ENCODE peak calls at places on chromosome 17, in five cellular contexts. One of them, this sample, is unnamed.

GRCh38 chr17:18235743-18236256 is 10.4 kb downstream of the LLGL1 start:
- DNase-seq in HTR-8/SVneo: peak
- DNase-seq in T-helper 1 cell: no peak
- DNase-seq in activated T-cell treated with anti-CD3 and anti-CD28 coated beads for 1 hour: no peak
- DNase-seq in body of pancreas: no peak
- DNase-seq in this sample: no peak

GRCh38 chr17:42675348-42675983 is 1.3 kb downstream of the PLEKHH3 start:
- DNase-seq in HTR-8/SVneo: no peak
- DNase-seq in T-helper 1 cell: no peak
- DNase-seq in activated T-cell treated with anti-CD3 and anti-CD28 coated beads for 1 hour: no peak
- DNase-seq in body of pancreas: peak
- DNase-seq in this sample: peak

GRCh38 chr17:57875109-57876022 is 25.5 kb upstream of the MRPS23 start:
- DNase-seq in HTR-8/SVneo: peak
- DNase-seq in T-helper 1 cell: no peak
- DNase-seq in activated T-cell treated with anti-CD3 and anti-CD28 coated beads for 1 hour: no peak
- DNase-seq in body of pancreas: peak
- DNase-seq in this sample: peak

GRCh38 chr17:56577810-56578209 is 15.7 kb upstream of the NOG start:
- DNase-seq in HTR-8/SVneo: no peak
- DNase-seq in T-helper 1 cell: no peak
- DNase-seq in activated T-cell treated with anti-CD3 and anti-CD28 coated beads for 1 hour: no peak
- DNase-seq in body of pancreas: no peak
- DNase-seq in this sample: no peak

GRCh38 chr17:42310281-42311156 is 22.2 kb downstream of the STAT5A start:
- DNase-seq in HTR-8/SVneo: no peak
- DNase-seq in T-helper 1 cell: no peak
- DNase-seq in activated T-cell treated with anti-CD3 and anti-CD28 coated beads for 1 hour: no peak
- DNase-seq in body of pancreas: no peak
- DNase-seq in this sample: no peak

GRCh38 chr17:77247048-77247541 is 106.3 kb downstream of the SEC14L1 start:
- DNase-seq in HTR-8/SVneo: peak
- DNase-seq in T-helper 1 cell: peak
- DNase-seq in activated T-cell treated with anti-CD3 and anti-CD28 coated beads for 1 hour: peak
- DNase-seq in body of pancreas: peak
- DNase-seq in this sample: peak

GRCh38 chr17:82440377-82440981 is 10.1 kb downstream of the CYBC1 start:
- DNase-seq in HTR-8/SVneo: no peak
- DNase-seq in T-helper 1 cell: no peak
- DNase-seq in activated T-cell treated with anti-CD3 and anti-CD28 coated beads for 1 hour: no peak
- DNase-seq in body of pancreas: no peak
- DNase-seq in this sample: no peak

GRCh38 chr17:5715478-5715877 is 131.2 kb upstream of the NLRP1 start:
- DNase-seq in HTR-8/SVneo: no peak
- DNase-seq in T-helper 1 cell: no peak
- DNase-seq in activated T-cell treated with anti-CD3 and anti-CD28 coated beads for 1 hour: no peak
- DNase-seq in body of pancreas: no peak
- DNase-seq in this sample: no peak

GRCh38 chr17:28092109-28092508 is 49.6 kb downstream of the NLK start:
- DNase-seq in HTR-8/SVneo: no peak
- DNase-seq in T-helper 1 cell: no peak
- DNase-seq in activated T-cell treated with anti-CD3 and anti-CD28 coated beads for 1 hour: no peak
- DNase-seq in body of pancreas: no peak
- DNase-seq in this sample: no peak

GRCh38 chr17:79565606-79566250 is 45.1 kb downstream of the RBFOX3 start:
- DNase-seq in HTR-8/SVneo: no peak
- DNase-seq in T-helper 1 cell: no peak
- DNase-seq in activated T-cell treated with anti-CD3 and anti-CD28 coated beads for 1 hour: no peak
- DNase-seq in body of pancreas: no peak
- DNase-seq in this sample: no peak

GRCh38 chr17:2482218-2482617 is 29.5 kb downstream of the METTL16 start:
- DNase-seq in HTR-8/SVneo: no peak
- DNase-seq in T-helper 1 cell: no peak
- DNase-seq in activated T-cell treated with anti-CD3 and anti-CD28 coated beads for 1 hour: no peak
- DNase-seq in body of pancreas: no peak
- DNase-seq in this sample: no peak

GRCh38 chr17:5118219-5118618 is 2.4 kb downstream of the USP6 start:
- DNase-seq in HTR-8/SVneo: no peak
- DNase-seq in T-helper 1 cell: no peak
- DNase-seq in activated T-cell treated with anti-CD3 and anti-CD28 coated beads for 1 hour: no peak
- DNase-seq in body of pancreas: no peak
- DNase-seq in this sample: peak

GRCh38 chr17:7021993-7022778 is 664 bp upstream of the BCL6B start:
- DNase-seq in HTR-8/SVneo: peak
- DNase-seq in T-helper 1 cell: peak
- DNase-seq in activated T-cell treated with anti-CD3 and anti-CD28 coated beads for 1 hour: peak
- DNase-seq in body of pancreas: peak
- DNase-seq in this sample: peak

GRCh38 chr17:80955078-80955477 is 36.6 kb upstream of the CHMP6 start:
- DNase-seq in HTR-8/SVneo: no peak
- DNase-seq in T-helper 1 cell: no peak
- DNase-seq in activated T-cell treated with anti-CD3 and anti-CD28 coated beads for 1 hour: no peak
- DNase-seq in body of pancreas: no peak
- DNase-seq in this sample: no peak

GRCh38 chr17:34371405-34371804 is 8.4 kb upstream of the CCL1 start:
- DNase-seq in HTR-8/SVneo: no peak
- DNase-seq in T-helper 1 cell: no peak
- DNase-seq in activated T-cell treated with anti-CD3 and anti-CD28 coated beads for 1 hour: no peak
- DNase-seq in body of pancreas: no peak
- DNase-seq in this sample: no peak

GRCh38 chr17:82241926-82242697 is 13.3 kb downstream of the SLC16A3 start:
- DNase-seq in HTR-8/SVneo: no peak
- DNase-seq in T-helper 1 cell: no peak
- DNase-seq in activated T-cell treated with anti-CD3 and anti-CD28 coated beads for 1 hour: no peak
- DNase-seq in body of pancreas: peak
- DNase-seq in this sample: peak

GRCh38 chr17:44587339-44587738 is 30.1 kb downstream of the FZD2 start:
- DNase-seq in HTR-8/SVneo: peak
- DNase-seq in T-helper 1 cell: no peak
- DNase-seq in activated T-cell treated with anti-CD3 and anti-CD28 coated beads for 1 hour: no peak
- DNase-seq in body of pancreas: peak
- DNase-seq in this sample: no peak

GRCh38 chr17:50905460-50905803 is 39.3 kb upstream of the TOB1 start:
- DNase-seq in HTR-8/SVneo: no peak
- DNase-seq in T-helper 1 cell: no peak
- DNase-seq in activated T-cell treated with anti-CD3 and anti-CD28 coated beads for 1 hour: no peak
- DNase-seq in body of pancreas: peak
- DNase-seq in this sample: no peak

GRCh38 chr17:50301891-50302584 is 27.8 kb downstream of the TMEM92 start:
- DNase-seq in HTR-8/SVneo: no peak
- DNase-seq in T-helper 1 cell: no peak
- DNase-seq in activated T-cell treated with anti-CD3 and anti-CD28 coated beads for 1 hour: no peak
- DNase-seq in body of pancreas: no peak
- DNase-seq in this sample: no peak

GRCh38 chr17:7914771-7915610 is 1.1 kb downstream of the RNF227 start:
- DNase-seq in HTR-8/SVneo: no peak
- DNase-seq in T-helper 1 cell: no peak
- DNase-seq in activated T-cell treated with anti-CD3 and anti-CD28 coated beads for 1 hour: no peak
- DNase-seq in body of pancreas: peak
- DNase-seq in this sample: peak

GRCh38 chr17:50834126-50834785 is 1.1 kb upstream of the WFIKKN2 start:
- DNase-seq in HTR-8/SVneo: no peak
- DNase-seq in T-helper 1 cell: no peak
- DNase-seq in activated T-cell treated with anti-CD3 and anti-CD28 coated beads for 1 hour: no peak
- DNase-seq in body of pancreas: no peak
- DNase-seq in this sample: no peak

GRCh38 chr17:36188891-36189306 is 7.7 kb downstream of the CCL3L1 start:
- DNase-seq in HTR-8/SVneo: no peak
- DNase-seq in T-helper 1 cell: no peak
- DNase-seq in activated T-cell treated with anti-CD3 and anti-CD28 coated beads for 1 hour: no peak
- DNase-seq in body of pancreas: peak
- DNase-seq in this sample: peak

GRCh38 chr17:81067331-81067730 is 32.4 kb downstream of the BAIAP2 start:
- DNase-seq in HTR-8/SVneo: no peak
- DNase-seq in T-helper 1 cell: no peak
- DNase-seq in activated T-cell treated with anti-CD3 and anti-CD28 coated beads for 1 hour: no peak
- DNase-seq in body of pancreas: no peak
- DNase-seq in this sample: no peak

GRCh38 chr17:17538417-17539391 is 42.5 kb upstream of the RASD1 start:
- DNase-seq in HTR-8/SVneo: no peak
- DNase-seq in T-helper 1 cell: no peak
- DNase-seq in activated T-cell treated with anti-CD3 and anti-CD28 coated beads for 1 hour: no peak
- DNase-seq in body of pancreas: peak
- DNase-seq in this sample: peak

GRCh38 chr17:31497431-31497830 is 106.0 kb downstream of the RAB11FIP4 start:
- DNase-seq in HTR-8/SVneo: no peak
- DNase-seq in T-helper 1 cell: no peak
- DNase-seq in activated T-cell treated with anti-CD3 and anti-CD28 coated beads for 1 hour: no peak
- DNase-seq in body of pancreas: no peak
- DNase-seq in this sample: no peak

GRCh38 chr17:48148029-48148759 is 40.6 kb downstream of the SNX11 start:
- DNase-seq in HTR-8/SVneo: no peak
- DNase-seq in T-helper 1 cell: no peak
- DNase-seq in activated T-cell treated with anti-CD3 and anti-CD28 coated beads for 1 hour: no peak
- DNase-seq in body of pancreas: no peak
- DNase-seq in this sample: no peak

GRCh38 chr17:28426081-28426519 is 20.1 kb upstream of the SLC46A1 start:
- DNase-seq in HTR-8/SVneo: peak
- DNase-seq in T-helper 1 cell: no peak
- DNase-seq in activated T-cell treated with anti-CD3 and anti-CD28 coated beads for 1 hour: no peak
- DNase-seq in body of pancreas: peak
- DNase-seq in this sample: peak

GRCh38 chr17:4433515-4434031 is at the start of gene SPNS3:
- DNase-seq in HTR-8/SVneo: no peak
- DNase-seq in T-helper 1 cell: no peak
- DNase-seq in activated T-cell treated with anti-CD3 and anti-CD28 coated beads for 1 hour: no peak
- DNase-seq in body of pancreas: no peak
- DNase-seq in this sample: no peak

GRCh38 chr17:75105269-75106080 is 4.3 kb upstream of the ARMC7 start:
- DNase-seq in HTR-8/SVneo: peak
- DNase-seq in T-helper 1 cell: no peak
- DNase-seq in activated T-cell treated with anti-CD3 and anti-CD28 coated beads for 1 hour: no peak
- DNase-seq in body of pancreas: peak
- DNase-seq in this sample: peak

GRCh38 chr17:48483471-48484131 is 47.2 kb downstream of the HOXB1 start:
- DNase-seq in HTR-8/SVneo: peak
- DNase-seq in T-helper 1 cell: no peak
- DNase-seq in activated T-cell treated with anti-CD3 and anti-CD28 coated beads for 1 hour: no peak
- DNase-seq in body of pancreas: no peak
- DNase-seq in this sample: peak

GRCh38 chr17:74842146-74842598 is 17.5 kb downstream of the GRIN2C start:
- DNase-seq in HTR-8/SVneo: peak
- DNase-seq in T-helper 1 cell: no peak
- DNase-seq in activated T-cell treated with anti-CD3 and anti-CD28 coated beads for 1 hour: no peak
- DNase-seq in body of pancreas: no peak
- DNase-seq in this sample: no peak

GRCh38 chr17:67111327-67111726 is 67.0 kb downstream of the CACNG1 start:
- DNase-seq in HTR-8/SVneo: no peak
- DNase-seq in T-helper 1 cell: no peak
- DNase-seq in activated T-cell treated with anti-CD3 and anti-CD28 coated beads for 1 hour: no peak
- DNase-seq in body of pancreas: no peak
- DNase-seq in this sample: no peak

GRCh38 chr17:16936536-16937310 is 35.2 kb downstream of the TNFRSF13B start:
- DNase-seq in HTR-8/SVneo: no peak
- DNase-seq in T-helper 1 cell: no peak
- DNase-seq in activated T-cell treated with anti-CD3 and anti-CD28 coated beads for 1 hour: no peak
- DNase-seq in body of pancreas: no peak
- DNase-seq in this sample: peak

GRCh38 chr17:35387496-35387895 is 14.1 kb upstream of the SLFN11 start:
- DNase-seq in HTR-8/SVneo: no peak
- DNase-seq in T-helper 1 cell: no peak
- DNase-seq in activated T-cell treated with anti-CD3 and anti-CD28 coated beads for 1 hour: no peak
- DNase-seq in body of pancreas: no peak
- DNase-seq in this sample: no peak

GRCh38 chr17:76909971-76910760 is 42.0 kb downstream of the MGAT5B start:
- DNase-seq in HTR-8/SVneo: peak
- DNase-seq in T-helper 1 cell: no peak
- DNase-seq in activated T-cell treated with anti-CD3 and anti-CD28 coated beads for 1 hour: peak
- DNase-seq in body of pancreas: peak
- DNase-seq in this sample: peak

GRCh38 chr17:28901866-28902818 is 737 bp downstream of the DHRS13 start:
- DNase-seq in HTR-8/SVneo: peak
- DNase-seq in T-helper 1 cell: no peak
- DNase-seq in activated T-cell treated with anti-CD3 and anti-CD28 coated beads for 1 hour: peak
- DNase-seq in body of pancreas: peak
- DNase-seq in this sample: peak

GRCh38 chr17:57327176-57327970 is 71.0 kb downstream of the MSI2 start:
- DNase-seq in HTR-8/SVneo: no peak
- DNase-seq in T-helper 1 cell: no peak
- DNase-seq in activated T-cell treated with anti-CD3 and anti-CD28 coated beads for 1 hour: no peak
- DNase-seq in body of pancreas: no peak
- DNase-seq in this sample: no peak